ENCODE peak calls at places on chromosomes 6 and 20, in seven cellular contexts. U is HFFc6; J is hepatocyte; V is psoas muscle; I is AG09309; F is omental fat pad; D is CD4-positive, alpha-beta T cell. S is an unnamed sample.

GRCh38 chr20:58722379-58722778 is 29.8 kb downstream of the NPEPL1 start:
- DNase-seq in I (no peak), J (no peak), D (no peak), U (no peak), V (no peak), F (no peak), S (no peak)

GRCh38 chr6:169868458-169868857 is 117.0 kb downstream of the ERMARD start:
- DNase-seq in F (no peak), J (no peak), U (no peak), I (no peak), D (peak), V (no peak), S (no peak)

GRCh38 chr6:150932976-150933375 is 67.5 kb downstream of the MTHFD1L start:
- DNase-seq in U (peak), D (no peak), V (no peak), F (no peak), I (peak), J (no peak), S (peak)

GRCh38 chr20:13851279-13851678 is 66.5 kb downstream of the NDUFAF5 start:
- DNase-seq in J (no peak), U (no peak), F (no peak), I (no peak), D (no peak), V (no peak), S (no peak)

GRCh38 chr6:7176208-7176607 is 68.4 kb downstream of the RREB1 start:
- DNase-seq in F (no peak), D (no peak), J (no peak), V (no peak), U (no peak), I (no peak), S (peak)

GRCh38 chr6:16414205-16414604 is 175.8 kb downstream of the GMPR start:
- DNase-seq in U (no peak), F (no peak), J (no peak), I (no peak), V (no peak), D (no peak), S (peak)

GRCh38 chr20:25032478-25033183 is 25.3 kb downstream of the ACSS1 start:
- DNase-seq in D (no peak), F (no peak), J (no peak), I (no peak), U (no peak), V (no peak), S (peak)

GRCh38 chr6:42791706-42792320 is 10.0 kb downstream of the BICRAL start:
- DNase-seq in U (no peak), F (no peak), I (no peak), D (no peak), V (no peak), J (no peak), S (no peak)

GRCh38 chr20:58839474-58839874 is 11.2 kb downstream of the GNAS-AS1 start:
- DNase-seq in V (peak), U (peak), F (no peak), I (no peak), D (peak), J (peak), S (peak)

GRCh38 chr6:16239090-16239797 is 857 bp downstream of the GMPR start:
- DNase-seq in D (no peak), J (peak), V (peak), U (no peak), F (peak), I (no peak), S (peak)

GRCh38 chr6:12348530-12349511 is 58.7 kb downstream of the EDN1 start:
- DNase-seq in J (peak), F (no peak), V (no peak), I (peak), D (no peak), U (peak), S (peak)

GRCh38 chr20:23142162-23143050 is 56.3 kb upstream of the CD93 start:
- DNase-seq in U (no peak), V (peak), F (peak), J (no peak), I (no peak), D (no peak), S (no peak)

GRCh38 chr6:45933855-45934254 is 81.8 kb downstream of the CLIC5 start:
- DNase-seq in V (no peak), I (no peak), J (no peak), F (no peak), U (no peak), D (no peak), S (no peak)

GRCh38 chr6:14612016-14612415 is 494.4 kb downstream of the CD83 start:
- DNase-seq in V (no peak), U (peak), D (no peak), J (no peak), I (no peak), F (no peak), S (peak)

GRCh38 chr6:23533311-23533710 is 592.7 kb upstream of the NRSN1 start:
- DNase-seq in F (no peak), I (no peak), J (no peak), V (no peak), D (no peak), U (no peak), S (no peak)

GRCh38 chr6:146041282-146041681 is 12.4 kb downstream of the GRM1 start:
- DNase-seq in V (no peak), U (no peak), J (peak), F (no peak), I (no peak), D (no peak), S (peak)

GRCh38 chr6:145953200-145953599 is 11.0 kb downstream of the SHPRH start:
- DNase-seq in V (no peak), D (no peak), J (no peak), F (no peak), I (no peak), U (no peak), S (peak)

GRCh38 chr6:73394577-73395354 is at the start of gene DDX43:
- DNase-seq in F (no peak), D (peak), U (no peak), J (no peak), V (peak), I (peak), S (peak)

GRCh38 chr6:44921787-44922186 is 406.3 kb upstream of the RUNX2 start:
- DNase-seq in J (no peak), F (no peak), D (no peak), U (no peak), V (no peak), I (no peak), S (no peak)

GRCh38 chr6:149248688-149249369 is 68.7 kb upstream of the TAB2 start:
- DNase-seq in J (peak), U (no peak), F (no peak), I (no peak), D (peak), V (no peak), S (no peak)

GRCh38 chr6:166927240-166927941 is 29.0 kb downstream of the RNASET2 start:
- DNase-seq in F (no peak), U (no peak), I (no peak), J (no peak), V (no peak), D (no peak), S (no peak)

GRCh38 chr20:10171864-10172751 is 46.5 kb upstream of the SNAP25 start:
- DNase-seq in U (no peak), F (no peak), V (peak), I (no peak), J (peak), D (no peak), S (no peak)

GRCh38 chr6:79630883-79631799 is at the start of gene SH3BGRL2:
- DNase-seq in I (no peak), F (peak), J (peak), U (no peak), V (peak), D (no peak), S (peak)

GRCh38 chr6:152146385-152146784 is 338.9 kb downstream of the ESR1 start:
- DNase-seq in I (peak), D (no peak), V (no peak), F (no peak), J (no peak), U (peak), S (peak)

GRCh38 chr6:70874181-70874913 is 82.5 kb downstream of the B3GAT2 start:
- DNase-seq in V (no peak), J (no peak), F (no peak), D (no peak), I (no peak), U (no peak), S (no peak)

GRCh38 chr20:40866056-40866455 is 162.6 kb upstream of the TOP1 start:
- DNase-seq in V (no peak), F (no peak), I (no peak), J (no peak), U (no peak), D (no peak), S (no peak)

GRCh38 chr20:52425253-52425652 is 233.7 kb upstream of the ZFP64 start:
- DNase-seq in J (peak), I (no peak), D (no peak), U (no peak), V (no peak), F (no peak), S (no peak)

GRCh38 chr6:54801669-54802068 is 44.9 kb upstream of the FAM83B start:
- DNase-seq in U (peak), J (peak), F (no peak), D (no peak), V (no peak), I (peak), S (peak)

GRCh38 chr6:47180633-47181032 is 129.1 kb downstream of the TNFRSF21 start:
- DNase-seq in F (no peak), U (peak), V (no peak), I (no peak), J (peak), D (no peak), S (peak)

GRCh38 chr6:2688416-2689064 is 62.2 kb downstream of the MYLK4 start:
- DNase-seq in F (no peak), I (peak), J (no peak), V (no peak), D (no peak), U (peak), S (peak)

GRCh38 chr6:84428300-84428907 is 201.0 kb upstream of the CEP162 start:
- DNase-seq in U (peak), J (peak), F (no peak), D (no peak), I (no peak), V (peak), S (peak)

GRCh38 chr6:161949531-161949930 is 675.7 kb upstream of the AGPAT4 start:
- DNase-seq in V (no peak), I (no peak), U (no peak), F (no peak), D (no peak), J (no peak), S (no peak)

DNA sequence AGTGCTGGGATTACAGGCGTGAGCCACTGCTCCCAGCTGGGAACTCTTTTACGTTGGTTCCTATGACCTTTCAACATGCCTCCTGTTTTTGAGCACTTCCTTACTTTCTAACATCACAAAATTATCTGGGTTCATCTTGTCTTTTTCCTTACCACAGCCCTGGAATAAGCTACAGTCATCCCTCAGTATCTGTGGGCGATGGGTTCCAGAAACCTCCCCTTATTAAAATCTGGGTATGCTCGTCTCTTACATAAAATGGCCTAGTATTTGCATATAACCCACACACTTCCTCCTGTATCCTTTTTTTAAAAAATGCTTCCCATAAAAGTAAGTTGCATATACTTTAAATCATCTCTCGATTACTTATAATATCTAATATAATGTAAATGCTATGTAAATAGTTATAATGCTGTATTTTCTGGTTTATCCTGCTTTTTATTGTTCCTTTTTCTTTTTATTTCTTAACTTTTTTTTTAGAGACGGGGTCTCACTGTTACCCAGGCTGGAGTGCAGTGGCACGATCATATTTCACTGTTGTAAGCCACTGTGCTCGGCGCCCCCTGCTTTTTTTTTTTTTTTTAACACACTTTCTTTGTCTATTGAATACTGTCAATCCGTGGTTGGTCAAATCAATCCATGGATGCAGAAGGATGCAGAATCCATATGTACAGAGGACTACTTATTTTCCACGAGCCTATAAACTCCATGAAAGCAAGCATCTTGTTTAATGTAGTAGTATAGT is 9.2 kb downstream of the RPF2 start:
- DNase-seq in J (no peak), D (no peak), U (no peak), I (no peak), V (no peak), F (no peak), S (no peak)
- TF ChIP-seq CTCF in J (no peak), D (no peak), U (peak), I (no peak), V (no peak), F (no peak), S (no peak)

DNA sequence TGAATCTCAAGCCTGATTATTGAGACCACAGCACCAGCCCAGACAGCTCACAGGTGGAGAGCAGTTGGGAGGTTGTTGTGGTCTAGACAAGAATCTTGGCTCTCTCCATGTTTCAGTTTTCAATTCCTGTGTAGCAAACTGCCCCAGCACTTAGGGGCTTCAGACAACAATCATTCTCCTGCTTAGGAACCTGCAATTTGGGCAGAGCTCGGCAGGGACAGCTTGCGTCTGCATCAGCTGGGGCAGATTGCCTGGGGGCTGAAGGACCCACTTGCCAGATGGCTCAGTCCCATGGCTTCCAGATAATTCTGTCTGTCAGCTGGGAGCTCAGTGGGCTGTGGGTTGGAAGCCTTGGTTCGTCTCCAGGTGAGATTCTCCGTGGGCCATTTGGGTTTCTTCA is 6.9 kb downstream of the TGM6 start:
- DNase-seq in I (no peak), J (no peak), D (no peak), U (no peak), F (no peak), V (no peak), S (no peak)
- TF ChIP-seq CTCF in I (no peak), J (no peak), D (no peak), U (peak), F (no peak), V (no peak), S (no peak)

GRCh38 chr6:136333824-136334464 is 44.3 kb upstream of the BCLAF1 start:
- DNase-seq in I (no peak), D (no peak), F (no peak), V (no peak), J (no peak), U (no peak), S (no peak)

GRCh38 chr6:136337606-136338005 is 48.0 kb upstream of the BCLAF1 start:
- DNase-seq in V (no peak), U (no peak), J (no peak), F (no peak), D (no peak), I (no peak), S (no peak)

GRCh38 chr6:136334465-136334846 is 44.8 kb upstream of the BCLAF1 start:
- DNase-seq in V (no peak), J (no peak), U (no peak), D (no peak), F (no peak), I (no peak), S (no peak)

GRCh38 chr6:136335736-136336362 is 46.2 kb upstream of the BCLAF1 start:
- DNase-seq in J (no peak), I (no peak), D (no peak), V (no peak), F (no peak), U (no peak), S (no peak)

DNA sequence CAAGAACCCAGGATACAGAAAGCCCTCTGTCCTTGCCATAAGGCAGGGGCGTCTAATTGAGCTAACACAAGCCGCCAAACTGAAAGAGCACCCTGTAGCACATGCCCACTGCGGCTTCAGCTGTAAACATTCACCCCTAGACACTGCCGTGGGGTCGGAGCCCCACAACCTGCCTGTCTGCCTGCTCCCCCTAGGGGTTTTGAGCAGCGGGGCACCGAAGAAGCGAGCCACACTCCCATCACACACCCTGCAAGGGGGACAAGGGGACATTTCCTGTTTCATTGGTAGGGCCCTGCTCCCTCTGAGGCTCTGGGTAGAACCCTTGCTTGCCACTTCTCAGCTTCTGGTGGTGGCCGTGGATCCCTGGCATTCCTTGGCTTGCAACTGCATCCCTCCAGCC is 45.2 kb upstream of the BCLAF1 start:
- DNase-seq in I (no peak), V (no peak), J (no peak), D (no peak), U (no peak), F (no peak), S (no peak)
- TF ChIP-seq CTCF in I (peak), V (no peak), J (no peak), D (no peak), U (no peak), F (no peak), S (peak)

GRCh38 chr6:30821862-30822784 is 62.2 kb upstream of the DDR1 start:
- DNase-seq in D (no peak), J (peak), U (peak), F (no peak), V (no peak), I (no peak), S (peak)

GRCh38 chr6:30819287-30819917 is 64.9 kb upstream of the DDR1 start:
- DNase-seq in U (no peak), D (no peak), F (no peak), J (no peak), I (no peak), V (no peak), S (peak)

GRCh38 chr6:30816791-30817739 is 67.3 kb upstream of the DDR1 start:
- DNase-seq in I (no peak), J (no peak), V (no peak), F (no peak), U (no peak), D (no peak), S (no peak)

GRCh38 chr6:30818426-30818841 is 65.9 kb upstream of the DDR1 start:
- DNase-seq in V (no peak), F (no peak), J (peak), D (no peak), U (peak), I (peak), S (peak)

GRCh38 chr6:30820196-30820595 is 64.1 kb upstream of the DDR1 start:
- DNase-seq in U (peak), I (peak), V (peak), J (peak), F (no peak), D (no peak), S (peak)
- TF ChIP-seq CTCF in U (no peak), I (peak), V (no peak), J (no peak), F (no peak), D (no peak), S (peak)

S was measured in fibroblast of the aortic adventitia.